ENCODE peak calls at places on chromosomes 1 and 21, in four cellular contexts. V is K562, K is GM23338, I is astrocyte. B is an unnamed sample.

GRCh38 chr1:116923421-116923820 is 13.7 kb downstream of the PTGFRN start:
- DNase-seq in K (no peak), V (no peak), I (peak), B (no peak)

GRCh38 chr1:171501305-171502021 is 16.1 kb downstream of the PRRC2C start:
- DNase-seq in I (no peak), V (no peak), K (no peak), B (no peak)

GRCh38 chr1:110229348-110230001 is 19.4 kb downstream of the KCNC4 start:
- DNase-seq in I (no peak), V (no peak), K (peak), B (no peak)

GRCh38 chr1:61078611-61079010 is 3.8 kb upstream of the NFIA start:
- DNase-seq in K (peak), V (peak), I (no peak), B (no peak)

GRCh38 chr1:178529364-178530036 is 16.6 kb downstream of the TEX35 start:
- DNase-seq in I (no peak), V (no peak), K (peak), B (no peak)

GRCh38 chr21:32826317-32827167 is 55.0 kb upstream of the PAXBP1 start:
- DNase-seq in I (peak), K (peak), V (peak), B (peak)

GRCh38 chr1:53367503-53368313 is 39.8 kb upstream of the LRP8 start:
- DNase-seq in I (no peak), K (no peak), V (peak), B (peak)

GRCh38 chr1:71677541-71677940 is 596.7 kb upstream of the ZRANB2 start:
- DNase-seq in V (no peak), K (no peak), I (no peak), B (no peak)

GRCh38 chr1:114077188-114077587 is 76.5 kb downstream of the SYT6 start:
- DNase-seq in V (no peak), K (no peak), I (no peak), B (no peak)

GRCh38 chr1:218967836-218968235 is 205.8 kb upstream of the LYPLAL1 start:
- DNase-seq in I (peak), K (no peak), V (no peak), B (no peak)

GRCh38 chr1:37946703-37947360 is at the start of gene INPP5B:
- DNase-seq in I (peak), V (peak), K (peak), B (no peak)

GRCh38 chr1:230548357-230548756 is 93.9 kb upstream of the COG2 start:
- DNase-seq in K (no peak), V (no peak), I (no peak), B (no peak)

GRCh38 chr1:19664453-19665043 is at the start of gene HTR6:
- DNase-seq in V (peak), K (no peak), I (no peak), B (no peak)

GRCh38 chr1:19665456-19666138 is 922 bp downstream of the HTR6 start:
- DNase-seq in V (no peak), K (peak), I (no peak), B (no peak)

GRCh38 chr1:19668893-19669292 is 4.2 kb downstream of the HTR6 start:
- DNase-seq in K (no peak), I (no peak), V (no peak), B (no peak)

GRCh38 chr1:19665044-19665455 is 375 bp downstream of the HTR6 start:
- DNase-seq in V (no peak), I (no peak), K (no peak), B (no peak)

GRCh38 chr1:19666139-19666465 is 1.4 kb downstream of the HTR6 start:
- DNase-seq in I (no peak), K (no peak), V (no peak), B (no peak)
- TF ChIP-seq EZH2 in I (peak), K (no peak), V (no peak), B (no peak)

GRCh38 chr1:32886012-32886827 is at the start of gene HPCA:
- DNase-seq in V (peak), I (no peak), K (peak), B (no peak)
- TF ChIP-seq EZH2 in V (no peak), I (no peak), K (no peak), B (no peak)

GRCh38 chr1:151868404-151868980 is 15.0 kb upstream of the THEM5 start:
- DNase-seq in I (no peak), K (no peak), V (no peak), B (no peak)

GRCh38 chr1:151867321-151867720 is 13.8 kb upstream of the THEM5 start:
- DNase-seq in V (no peak), K (no peak), I (no peak), B (no peak)

GRCh38 chr1:151867785-151868403 is 14.4 kb upstream of the THEM5 start:
- DNase-seq in K (no peak), I (peak), V (peak), B (no peak)

GRCh38 chr1:151875419-151876097 is 22.0 kb upstream of the THEM5 start:
- DNase-seq in K (no peak), I (no peak), V (no peak), B (no peak)

GRCh38 chr1:151871284-151872030 is 17.9 kb upstream of the THEM5 start:
- DNase-seq in K (no peak), V (no peak), I (no peak), B (no peak)
- TF ChIP-seq EZH2 in K (no peak), V (no peak), I (no peak), B (no peak)

DNA sequence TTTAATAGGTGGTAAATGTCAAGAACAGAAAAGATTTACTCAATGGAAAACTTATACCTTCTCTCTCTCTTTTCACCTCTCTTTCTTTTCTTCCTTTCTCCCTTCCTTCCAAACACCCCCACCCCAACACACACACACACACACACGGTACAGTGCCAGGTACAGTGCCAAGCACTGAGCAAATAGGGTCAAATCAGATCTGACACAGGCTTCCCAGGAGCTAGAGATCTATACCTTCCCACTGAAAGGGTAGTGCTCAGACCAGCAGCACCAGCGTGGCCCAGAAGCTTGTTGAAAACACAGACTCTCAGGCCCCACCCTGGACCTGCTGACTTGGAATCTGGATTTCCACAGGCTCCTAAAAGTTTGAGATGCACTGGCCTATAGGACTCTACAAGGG is 31.9 kb downstream of the IRF2BP2 start:
- DNase-seq in I (no peak), K (no peak), V (no peak), B (no peak)
- TF ChIP-seq EZH2 in I (no peak), K (no peak), V (no peak), B (no peak)

DNA sequence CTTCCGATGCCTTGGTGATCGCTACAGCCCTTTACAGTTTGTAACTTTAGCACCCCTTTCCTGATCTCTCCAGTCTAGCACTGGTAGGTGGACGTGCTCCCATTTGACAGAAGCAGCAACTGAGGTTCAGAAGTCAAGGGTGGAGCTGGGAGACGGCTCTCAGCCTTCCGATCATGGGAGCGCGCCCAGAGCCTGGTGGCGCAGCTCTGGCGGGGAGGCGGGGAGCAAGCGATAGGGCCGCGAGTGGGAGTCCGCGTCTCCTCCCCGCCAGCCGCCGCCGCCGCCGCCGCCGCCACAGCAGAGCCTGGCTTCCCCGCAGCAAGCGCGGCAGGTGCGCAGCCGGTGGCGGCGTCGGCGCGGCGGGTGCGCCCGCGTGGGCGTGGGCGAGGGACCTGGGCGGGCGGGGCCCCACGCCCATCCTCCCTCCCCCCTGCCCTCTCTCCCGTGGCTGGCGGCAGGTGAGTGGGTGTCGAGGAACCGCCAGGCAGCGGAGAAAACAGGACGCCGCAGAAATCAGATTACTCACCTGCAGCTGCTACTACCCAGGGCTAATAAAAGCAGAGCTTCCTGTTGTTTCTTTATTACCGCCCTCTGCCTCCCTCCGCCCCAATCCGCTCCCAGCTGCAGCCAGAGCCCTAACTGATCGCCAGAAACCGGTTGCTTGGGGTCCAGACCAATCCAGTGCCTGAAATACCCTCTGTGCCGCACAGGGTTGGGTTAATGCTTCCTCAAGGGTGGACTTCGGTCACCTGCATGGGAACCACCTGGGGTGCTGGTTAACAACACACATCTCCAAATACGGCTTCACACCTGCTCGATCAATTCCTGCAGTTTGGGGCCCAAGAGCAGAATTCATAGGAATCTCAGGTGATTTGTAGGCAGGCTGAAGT is 60.2 kb upstream of the ID3 start:
- DNase-seq in I (peak), V (peak), K (peak), B (peak)
- TF ChIP-seq EZH2 in I (peak), V (no peak), K (no peak), B (no peak)

GRCh38 chr1:217138173-217138838 is 415.1 kb upstream of the ESRRG start:
- DNase-seq in V (no peak), K (peak), I (no peak), B (no peak)
- TF ChIP-seq EZH2 in V (no peak), K (peak), I (peak), B (no peak)

DNA sequence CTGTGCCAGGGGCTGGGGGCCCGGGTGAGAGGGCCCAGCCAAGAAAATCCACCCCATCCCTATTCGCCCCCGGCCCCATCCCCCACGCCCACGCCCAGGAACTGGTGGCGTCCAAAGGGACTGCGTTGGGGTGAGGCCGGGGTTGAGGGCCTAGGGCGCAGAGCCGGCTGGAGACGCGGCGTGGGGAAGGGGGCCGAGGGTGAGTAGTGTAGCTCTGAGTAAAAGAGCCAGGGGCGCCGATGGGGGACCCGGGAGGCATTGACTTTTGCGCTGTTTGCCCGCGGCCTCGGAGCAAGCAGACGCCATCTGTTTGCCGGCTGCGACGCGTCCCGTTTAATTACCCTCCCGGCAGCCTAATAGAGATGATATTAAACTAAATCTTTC is 3.5 kb upstream of the DMRTA2 start:
- DNase-seq in V (no peak), I (no peak), K (peak), B (no peak)
- TF ChIP-seq EZH2 in V (no peak), I (no peak), K (no peak), B (no peak)